ENCODE peak calls at places on chromosomes 6 and 20, in eight cellular contexts. V is left ventricle myocardium inferior, Q is esophagus squamous epithelium, C is fibroblast of mammary gland, S is GM13977, W is uterus, B is bronchial epithelial cell, O is breast epithelium. G is an unnamed sample.

GRCh38 chr20:54356726-54357235 is 118.6 kb upstream of the DOK5 start:
- DNase-seq in V (no peak), Q (no peak), C (peak), S (no peak), W (no peak), B (no peak), O (no peak), G (no peak)

GRCh38 chr20:36317675-36318074 is 11.5 kb downstream of the DLGAP4 start:
- DNase-seq in V (no peak), Q (no peak), C (no peak), S (no peak), W (no peak), B (no peak), O (no peak), G (no peak)

GRCh38 chr6:135853227-135853626 is 1.7 kb downstream of the PDE7B start:
- DNase-seq in V (no peak), Q (no peak), C (peak), S (no peak), W (no peak), B (no peak), O (no peak), G (no peak)

GRCh38 chr6:98769546-98769945 is 64.8 kb upstream of the POU3F2 start:
- DNase-seq in V (no peak), Q (no peak), C (peak), S (no peak), W (no peak), B (peak), O (no peak), G (no peak)

GRCh38 chr6:156662025-156662445 is 115.1 kb upstream of the ARID1B start:
- DNase-seq in V (no peak), Q (no peak), C (peak), S (peak), W (no peak), B (no peak), O (no peak), G (no peak)

GRCh38 chr20:52103911-52104545 is 87.6 kb downstream of the ZFP64 start:
- DNase-seq in V (no peak), Q (no peak), C (peak), S (no peak), W (no peak), B (no peak), O (no peak), G (peak)

GRCh38 chr20:56380375-56380774 is 11.6 kb downstream of the AURKA start:
- DNase-seq in V (no peak), Q (no peak), C (no peak), S (no peak), W (no peak), B (no peak), O (no peak), G (no peak)

GRCh38 chr20:1734269-1734858 is 76.8 kb upstream of the SIRPG start:
- DNase-seq in V (no peak), Q (no peak), C (peak), S (peak), W (no peak), B (peak), O (no peak), G (no peak)

GRCh38 chr6:29813809-29814208 is 13.8 kb upstream of the HLA-G start:
- DNase-seq in V (no peak), Q (no peak), C (peak), S (no peak), W (no peak), B (peak), O (no peak), G (no peak)

GRCh38 chr6:97594834-97595233 is 311.8 kb upstream of the MMS22L start:
- DNase-seq in V (no peak), Q (no peak), C (peak), S (no peak), W (no peak), B (peak), O (no peak), G (no peak)

GRCh38 chr6:30845183-30845582 is 39.1 kb upstream of the DDR1 start:
- DNase-seq in V (no peak), Q (no peak), C (no peak), S (no peak), W (no peak), B (no peak), O (no peak), G (no peak)

GRCh38 chr6:56168601-56169000 is 78.8 kb downstream of the COL21A1 start:
- DNase-seq in V (no peak), Q (no peak), C (peak), S (no peak), W (no peak), B (peak), O (no peak), G (no peak)

GRCh38 chr20:1656844-1657243 is 735 bp downstream of the SIRPG start:
- DNase-seq in V (no peak), Q (no peak), C (no peak), S (no peak), W (no peak), B (no peak), O (no peak), G (no peak)

GRCh38 chr6:86871681-86872080 is 65.6 kb upstream of the HTR1E start:
- DNase-seq in V (no peak), Q (no peak), C (no peak), S (no peak), W (no peak), B (no peak), O (no peak), G (no peak)

DNA sequence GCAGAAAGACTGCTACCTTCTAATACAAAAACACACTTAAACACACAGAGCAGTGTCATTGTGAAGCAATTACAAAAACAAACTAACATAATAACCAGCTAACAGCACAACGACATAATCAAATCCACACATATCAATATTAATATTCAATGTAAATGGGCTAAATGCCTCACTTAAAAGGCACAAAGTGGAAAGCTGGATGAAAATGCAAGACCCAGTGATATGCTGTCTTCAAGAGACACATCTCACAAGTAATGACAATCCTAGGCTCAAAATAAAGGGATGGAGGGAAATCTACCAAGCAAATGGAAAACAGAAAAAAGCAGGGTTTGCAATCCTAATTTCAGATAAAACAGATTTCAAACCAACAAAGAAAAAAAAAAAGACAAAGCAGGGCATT is 67.8 kb upstream of the HTR1E start:
- DNase-seq in V (no peak), Q (no peak), C (no peak), S (no peak), W (no peak), B (no peak), O (no peak), G (no peak)
- TF ChIP-seq CTCF in V (no peak), Q (no peak), C (no peak), S (no peak), W (no peak), B (no peak), O (no peak), G (no peak)

GRCh38 chr6:1379810-1380198 is 9.6 kb upstream of the FOXF2 start:
- DNase-seq in V (no peak), Q (no peak), C (no peak), S (peak), W (no peak), B (no peak), O (no peak), G (no peak)

GRCh38 chr6:1382331-1382882 is 7.0 kb upstream of the FOXF2 start:
- DNase-seq in V (no peak), Q (no peak), C (no peak), S (no peak), W (no peak), B (no peak), O (no peak), G (no peak)

GRCh38 chr6:1382883-1383728 is 6.3 kb upstream of the FOXF2 start:
- DNase-seq in V (no peak), Q (no peak), C (no peak), S (peak), W (no peak), B (no peak), O (no peak), G (no peak)

GRCh38 chr6:1380625-1381396 is 8.6 kb upstream of the FOXF2 start:
- DNase-seq in V (no peak), Q (no peak), C (no peak), S (peak), W (no peak), B (no peak), O (no peak), G (no peak)

DNA sequence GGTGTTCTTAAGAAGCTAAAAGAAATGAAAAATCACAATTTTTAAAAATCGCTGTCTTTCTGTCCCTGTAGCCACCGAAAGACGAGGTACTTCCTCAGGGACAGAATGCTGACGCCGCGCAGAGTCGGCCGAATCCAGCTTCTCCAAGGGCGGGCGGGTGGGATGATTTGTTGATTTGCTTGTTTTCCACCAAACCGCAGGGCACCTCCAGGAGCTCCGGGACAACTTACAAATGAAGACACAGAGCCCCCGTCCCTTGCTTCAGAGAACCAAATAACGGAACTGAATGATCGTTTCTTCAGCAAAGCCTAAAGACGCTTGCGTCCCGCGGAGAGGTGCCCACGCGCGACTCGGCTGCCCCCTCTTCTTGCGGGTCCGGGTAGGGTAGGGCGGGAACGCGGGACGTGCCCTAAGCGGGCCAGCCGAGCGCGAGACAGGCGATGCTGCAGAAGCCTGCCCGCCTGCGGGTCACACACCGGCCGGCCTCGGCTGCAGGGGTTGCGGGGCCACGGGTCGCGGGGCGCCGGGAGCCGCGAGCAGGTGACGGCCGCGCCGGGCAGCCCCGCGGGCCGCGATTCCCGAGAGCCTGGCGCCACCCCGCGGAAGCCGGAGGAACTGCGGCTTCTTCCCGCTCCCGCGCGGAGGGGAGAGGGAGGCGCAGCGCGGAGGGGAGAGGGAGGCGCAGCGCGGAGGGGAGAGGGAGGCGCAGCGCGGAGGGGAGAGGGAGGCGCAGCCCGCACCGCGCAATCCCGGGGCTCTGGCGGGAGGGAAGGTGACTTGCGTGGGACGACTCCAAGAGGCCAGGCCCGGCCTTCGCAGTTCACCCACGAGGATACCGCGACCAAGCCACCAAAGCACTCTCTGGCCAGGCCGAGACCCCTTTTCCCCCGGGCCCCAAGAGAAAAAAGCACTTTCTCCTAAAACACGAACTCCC is 7.7 kb upstream of the FOXF2 start:
- DNase-seq in V (no peak), Q (no peak), C (no peak), S (peak), W (peak), B (no peak), O (no peak), G (no peak)
- TF ChIP-seq CTCF in V (peak), Q (peak), C (peak), S (peak), W (peak), B (peak), O (peak), G (peak)

DNA sequence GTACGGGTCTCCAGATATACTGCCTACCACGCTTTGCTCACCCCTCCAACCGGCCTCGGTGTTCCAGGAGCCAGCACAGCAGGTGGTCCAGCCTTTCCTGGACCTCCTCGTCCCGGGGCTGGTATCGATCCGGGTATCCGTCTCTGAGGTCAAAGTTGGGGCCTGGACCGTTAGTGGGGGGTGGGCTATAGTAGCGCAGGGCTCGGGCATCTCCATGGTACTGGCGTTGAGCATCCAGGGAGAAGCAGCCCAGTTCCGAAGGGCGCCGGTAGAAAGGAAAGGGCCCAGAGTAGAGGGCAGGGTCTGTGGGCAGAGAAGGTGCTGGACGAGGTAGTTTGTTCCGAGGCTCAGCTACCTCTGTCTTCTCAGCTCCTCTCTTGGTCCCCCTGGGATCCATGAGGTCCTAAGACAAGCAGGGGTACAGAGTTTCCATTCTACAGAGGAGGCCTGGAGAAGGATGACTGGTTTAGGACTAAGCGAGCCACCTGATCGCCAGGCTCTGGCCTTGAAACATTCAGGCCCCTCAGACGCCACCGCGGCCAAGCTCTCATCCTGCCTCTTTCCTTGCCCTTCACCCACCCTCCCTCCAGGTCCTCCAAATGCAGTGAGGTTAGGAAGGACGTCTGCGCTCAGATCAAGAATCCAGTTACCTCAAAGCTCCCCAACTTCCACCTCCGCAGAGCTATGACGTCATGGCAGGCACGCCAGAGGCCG is 502 bp downstream of the DXO start:
- DNase-seq in V (no peak), Q (no peak), C (no peak), S (no peak), W (peak), B (no peak), O (no peak), G (no peak)
- TF ChIP-seq CTCF in V (no peak), Q (no peak), C (no peak), S (no peak), W (no peak), B (no peak), O (no peak), G (no peak)

GRCh38 chr20:63858393-63859165 is 2.7 kb upstream of the ABHD16B start:
- DNase-seq in V (peak), Q (no peak), C (peak), S (peak), W (peak), B (no peak), O (no peak), G (no peak)
- TF ChIP-seq CTCF in V (peak), Q (no peak), C (peak), S (no peak), W (peak), B (peak), O (no peak), G (no peak)

DNA sequence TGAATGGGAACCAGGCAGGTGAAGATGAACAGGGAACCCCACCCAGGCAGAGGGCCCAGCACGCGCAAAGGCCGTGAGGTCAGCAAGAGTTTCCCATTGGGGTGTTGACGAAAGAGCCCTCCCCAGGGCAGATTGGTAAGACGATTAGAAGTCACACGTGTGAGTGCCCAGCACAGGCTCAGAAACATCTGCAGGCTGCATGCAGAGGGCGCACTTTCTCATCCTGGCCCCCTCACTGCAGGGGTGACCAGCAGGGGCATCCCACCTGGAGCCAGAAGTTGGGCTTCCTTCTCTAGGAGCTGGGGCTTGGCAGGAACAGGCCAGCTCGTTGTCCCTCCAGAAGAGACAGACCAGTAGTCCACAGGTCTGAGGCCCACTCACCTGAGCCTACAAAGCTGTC is 38.4 kb downstream of the VSTM2L start:
- DNase-seq in V (no peak), Q (no peak), C (no peak), S (no peak), W (no peak), B (no peak), O (peak), G (no peak)
- TF ChIP-seq CTCF in V (peak), Q (no peak), C (no peak), S (peak), W (no peak), B (no peak), O (no peak), G (no peak)

GRCh38 chr6:3372184-3372846 is 84.5 kb downstream of the SLC22A23 start:
- DNase-seq in V (no peak), Q (no peak), C (no peak), S (no peak), W (no peak), B (no peak), O (no peak), G (no peak)
- TF ChIP-seq CTCF in V (peak), Q (no peak), C (peak), S (no peak), W (no peak), B (no peak), O (no peak), G (no peak)

G was measured in CD14-positive monocyte.